ENCODE peak calls at places on chromosome 4, in four cellular contexts. One of them, this sample, is unnamed.

GRCh38 chr4:88841635-88842034 is 144.0 kb upstream of the NAP1L5 start:
- DNase-seq in K562: no peak
- DNase-seq in HepG2: no peak
- DNase-seq in GM12878: no peak
- DNase-seq in this sample: no peak

GRCh38 chr4:41135761-41136160 is 78.6 kb downstream of the APBB2 start:
- DNase-seq in HepG2: no peak
- DNase-seq in GM12878: no peak
- DNase-seq in K562: no peak
- DNase-seq in this sample: no peak

GRCh38 chr4:183173580-183174526 is 74.8 kb downstream of the WWC2 start:
- DNase-seq in HepG2: no peak
- DNase-seq in GM12878: no peak
- DNase-seq in K562: no peak
- DNase-seq in this sample: no peak

GRCh38 chr4:89193828-89194227 is 82.5 kb downstream of the TIGD2 start:
- DNase-seq in HepG2: no peak
- DNase-seq in K562: no peak
- DNase-seq in GM12878: no peak
- DNase-seq in this sample: no peak

GRCh38 chr4:76989391-76990061 is 40.0 kb downstream of the SEPTIN11 start:
- DNase-seq in K562: no peak
- DNase-seq in GM12878: no peak
- DNase-seq in HepG2: no peak
- DNase-seq in this sample: no peak

GRCh38 chr4:118968006-118968405 is 79.4 kb downstream of the SYNPO2 start:
- DNase-seq in K562: no peak
- DNase-seq in HepG2: no peak
- DNase-seq in GM12878: peak
- DNase-seq in this sample: peak

GRCh38 chr4:78057135-78057599 is at the start of gene FRAS1:
- DNase-seq in HepG2: peak
- DNase-seq in K562: no peak
- DNase-seq in GM12878: no peak
- DNase-seq in this sample: no peak

GRCh38 chr4:67933755-67934154 is 29.5 kb downstream of the TMPRSS11A start:
- DNase-seq in HepG2: no peak
- DNase-seq in K562: no peak
- DNase-seq in GM12878: no peak
- DNase-seq in this sample: no peak

GRCh38 chr4:72701987-72702819 is 133.2 kb upstream of the ADAMTS3 start:
- DNase-seq in HepG2: peak
- DNase-seq in K562: peak
- DNase-seq in GM12878: no peak
- DNase-seq in this sample: no peak

GRCh38 chr4:25486171-25486570 is 109.1 kb downstream of the ANAPC4 start:
- DNase-seq in K562: no peak
- DNase-seq in GM12878: no peak
- DNase-seq in HepG2: peak
- DNase-seq in this sample: no peak

GRCh38 chr4:149409186-149410056 is 406.2 kb downstream of the IQCM start:
- DNase-seq in K562: no peak
- DNase-seq in GM12878: no peak
- DNase-seq in HepG2: no peak
- DNase-seq in this sample: no peak

GRCh38 chr4:184755278-184755677 is 21.4 kb upstream of the CENPU start:
- DNase-seq in K562: no peak
- DNase-seq in HepG2: no peak
- DNase-seq in GM12878: no peak
- DNase-seq in this sample: no peak

GRCh38 chr4:176883681-176884418 is 91.1 kb upstream of the VEGFC start:
- DNase-seq in K562: no peak
- DNase-seq in HepG2: no peak
- DNase-seq in GM12878: no peak
- DNase-seq in this sample: no peak

GRCh38 chr4:148103647-148104355 is 338.4 kb downstream of the NR3C2 start:
- DNase-seq in K562: no peak
- DNase-seq in GM12878: no peak
- DNase-seq in HepG2: no peak
- DNase-seq in this sample: no peak

GRCh38 chr4:13087041-13087440 is 397.1 kb downstream of the RAB28 start:
- DNase-seq in GM12878: no peak
- DNase-seq in HepG2: no peak
- DNase-seq in K562: no peak
- DNase-seq in this sample: no peak

GRCh38 chr4:56757270-56757746 is 64.2 kb downstream of the SPINK2 start:
- DNase-seq in HepG2: no peak
- DNase-seq in GM12878: no peak
- DNase-seq in K562: no peak
- DNase-seq in this sample: no peak

GRCh38 chr4:56234098-56234497 is 153.2 kb downstream of the AASDH start:
- DNase-seq in K562: no peak
- DNase-seq in GM12878: no peak
- DNase-seq in HepG2: no peak
- DNase-seq in this sample: no peak

GRCh38 chr4:95304898-95305297 is 243.9 kb downstream of the UNC5C start:
- DNase-seq in HepG2: no peak
- DNase-seq in GM12878: no peak
- DNase-seq in K562: no peak
- DNase-seq in this sample: no peak

GRCh38 chr4:13386405-13387107 is 97.6 kb downstream of the RAB28 start:
- DNase-seq in K562: no peak
- DNase-seq in HepG2: no peak
- DNase-seq in GM12878: peak
- DNase-seq in this sample: no peak

GRCh38 chr4:138919094-138919936 is 96.3 kb upstream of the NOCT start:
- DNase-seq in HepG2: peak
- DNase-seq in GM12878: peak
- DNase-seq in K562: peak
- DNase-seq in this sample: no peak

GRCh38 chr4:172726001-172726423 is 442.6 kb upstream of the GALNT7 start:
- DNase-seq in K562: no peak
- DNase-seq in GM12878: no peak
- DNase-seq in HepG2: peak
- DNase-seq in this sample: no peak

GRCh38 chr4:163110442-163110841 is 56.2 kb downstream of the NAF1 start:
- DNase-seq in K562: no peak
- DNase-seq in HepG2: no peak
- DNase-seq in GM12878: no peak
- DNase-seq in this sample: no peak

GRCh38 chr4:5791654-5792053 is 80.7 kb downstream of the EVC start:
- DNase-seq in HepG2: no peak
- DNase-seq in GM12878: no peak
- DNase-seq in K562: no peak
- DNase-seq in this sample: no peak

GRCh38 chr4:185283723-185284122 is 74.3 kb downstream of the SNX25 start:
- DNase-seq in K562: no peak
- DNase-seq in HepG2: no peak
- DNase-seq in GM12878: no peak
- DNase-seq in this sample: no peak

GRCh38 chr4:6372649-6373525 is 99.5 kb downstream of the PPP2R2C start:
- DNase-seq in HepG2: peak
- DNase-seq in GM12878: peak
- DNase-seq in K562: peak
- DNase-seq in this sample: no peak

GRCh38 chr4:89868999-89869589 is 25.6 kb upstream of the MMRN1 start:
- DNase-seq in GM12878: no peak
- DNase-seq in K562: no peak
- DNase-seq in HepG2: no peak
- DNase-seq in this sample: no peak

GRCh38 chr4:17511041-17511949 is 595 bp downstream of the QDPR start:
- DNase-seq in GM12878: no peak
- DNase-seq in HepG2: peak
- DNase-seq in K562: peak
- DNase-seq in this sample: peak

GRCh38 chr4:110472583-110473329 is 3.2 kb upstream of the ENPEP start:
- DNase-seq in HepG2: no peak
- DNase-seq in K562: no peak
- DNase-seq in GM12878: no peak
- DNase-seq in this sample: no peak

GRCh38 chr4:8819421-8820177 is 52.0 kb downstream of the HMX1 start:
- DNase-seq in K562: no peak
- DNase-seq in HepG2: no peak
- DNase-seq in GM12878: no peak
- DNase-seq in this sample: no peak

GRCh38 chr4:172134536-172134935 is 321.3 kb downstream of the GALNTL6 start:
- DNase-seq in GM12878: no peak
- DNase-seq in HepG2: no peak
- DNase-seq in K562: no peak
- DNase-seq in this sample: no peak

GRCh38 chr4:136864580-136865185 is 667.6 kb downstream of the PCDH18 start:
- DNase-seq in K562: peak
- DNase-seq in HepG2: peak
- DNase-seq in GM12878: peak
- DNase-seq in this sample: no peak

GRCh38 chr4:67687639-67688038 is 13.3 kb downstream of the UBA6 start:
- DNase-seq in GM12878: no peak
- DNase-seq in K562: no peak
- DNase-seq in HepG2: no peak
- DNase-seq in this sample: no peak

GRCh38 chr4:148054275-148054674 is 322.4 kb downstream of the ARHGAP10 start:
- DNase-seq in K562: no peak
- DNase-seq in HepG2: no peak
- DNase-seq in GM12878: no peak
- DNase-seq in this sample: no peak

DNA sequence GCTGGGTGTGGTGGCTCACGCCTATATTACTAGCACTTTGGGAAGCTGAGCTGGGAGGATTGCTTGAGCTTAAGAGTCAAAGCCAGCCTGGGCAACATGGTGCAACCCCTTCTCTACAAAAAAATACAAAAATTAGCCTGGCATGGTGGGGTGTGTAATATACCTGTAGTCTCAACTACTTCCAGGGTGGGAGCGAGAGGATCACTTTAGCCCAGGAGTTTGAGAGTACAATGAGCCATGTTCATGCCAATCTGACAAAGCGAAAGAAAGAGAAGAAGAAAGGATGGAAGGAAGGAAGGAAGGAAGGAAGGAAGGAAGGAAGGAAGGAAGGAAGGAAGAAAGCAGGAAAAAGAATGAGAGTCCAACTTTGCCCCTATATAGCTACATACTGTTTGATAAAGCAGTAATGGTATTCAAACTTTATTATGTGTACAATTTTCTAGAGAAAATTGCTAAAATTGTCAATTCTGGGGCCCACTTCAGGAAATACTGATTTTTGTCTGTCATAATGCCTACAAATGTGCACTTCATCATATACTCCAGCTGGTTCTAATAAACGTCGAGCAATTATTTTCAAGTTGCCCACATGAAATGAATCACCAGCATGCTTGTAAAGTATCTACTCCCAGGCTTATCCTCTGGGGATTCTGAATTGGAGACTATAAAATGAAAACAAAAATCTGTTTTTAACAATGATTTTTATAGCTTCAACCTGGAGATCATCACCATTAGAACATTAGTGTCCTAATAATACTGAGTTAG is 132.3 kb downstream of the NDST4 start:
- DNase-seq in GM12878: no peak
- DNase-seq in K562: no peak
- DNase-seq in HepG2: no peak
- DNase-seq in this sample: no peak
- TF ChIP-seq POLR2AphosphoS5 in GM12878: no peak
- TF ChIP-seq POLR2AphosphoS5 in K562: no peak
- TF ChIP-seq POLR2AphosphoS5 in HepG2: no peak
- TF ChIP-seq POLR2AphosphoS5 in this sample: no peak

DNA sequence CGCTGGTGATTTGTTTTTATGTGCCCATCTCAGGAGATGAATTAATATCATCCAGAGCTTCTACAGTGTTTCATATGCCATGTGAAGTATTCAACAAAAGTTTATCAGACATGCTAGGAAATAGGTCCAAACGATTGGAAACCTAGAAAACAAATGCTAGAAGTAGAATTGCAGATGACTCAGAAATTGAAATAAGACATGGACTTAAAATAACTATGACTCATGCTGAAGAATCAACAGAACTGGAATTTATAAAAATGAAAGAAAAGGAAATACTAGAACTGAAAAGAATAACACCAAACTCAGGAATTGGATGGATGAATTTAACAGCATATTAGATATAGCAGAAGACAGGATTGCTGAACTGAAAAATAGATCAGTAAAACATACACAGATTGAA is 172.7 kb upstream of the GIMD1 start:
- DNase-seq in GM12878: no peak
- DNase-seq in HepG2: no peak
- DNase-seq in K562: no peak
- DNase-seq in this sample: no peak
- TF ChIP-seq HDAC6 in GM12878: no peak
- TF ChIP-seq HDAC6 in HepG2: no peak
- TF ChIP-seq HDAC6 in K562: no peak
- TF ChIP-seq HDAC6 in this sample: no peak

DNA sequence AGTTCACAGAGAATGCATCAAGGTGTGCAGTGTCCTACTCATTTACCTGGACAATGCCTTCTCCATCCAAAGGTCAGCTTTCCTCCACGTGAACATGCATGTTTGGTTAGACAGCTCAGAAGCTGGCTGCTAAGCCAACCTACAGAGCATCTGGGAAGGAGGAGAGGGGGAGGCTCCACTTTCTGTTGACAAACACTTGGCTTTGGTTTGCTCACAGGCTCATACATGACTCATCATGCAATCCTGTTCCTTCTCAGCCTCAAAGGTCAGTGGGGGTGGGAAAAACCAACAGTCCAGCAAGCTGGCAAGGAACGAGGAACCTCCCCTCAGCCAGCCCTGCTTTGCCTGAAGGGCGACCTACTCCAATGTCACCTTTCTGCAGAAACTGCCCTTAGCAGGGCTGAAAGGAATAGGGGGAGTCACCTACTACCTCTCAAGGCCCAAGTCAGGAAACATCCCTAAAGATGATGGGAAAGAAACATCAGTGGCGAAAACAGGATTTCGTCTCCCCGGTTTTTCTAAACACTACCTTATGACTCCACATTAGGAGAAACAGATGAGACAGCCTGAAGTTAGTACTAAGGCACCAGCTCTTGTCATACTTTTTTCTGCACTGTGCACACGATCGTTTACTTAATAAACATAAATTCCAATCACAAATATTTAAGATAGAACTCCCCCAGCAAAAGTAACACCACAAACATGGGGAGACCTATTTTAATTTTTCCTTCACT is 37.9 kb downstream of the RELL1 start:
- DNase-seq in HepG2: peak
- DNase-seq in GM12878: no peak
- DNase-seq in K562: peak
- DNase-seq in this sample: no peak
- TF ChIP-seq POLR2AphosphoS5 in HepG2: no peak
- TF ChIP-seq POLR2AphosphoS5 in GM12878: no peak
- TF ChIP-seq POLR2AphosphoS5 in K562: no peak
- TF ChIP-seq POLR2AphosphoS5 in this sample: no peak

GRCh38 chr4:69089388-69089787 is 6.9 kb upstream of the UGT2B7 start:
- DNase-seq in K562: no peak
- DNase-seq in GM12878: no peak
- DNase-seq in HepG2: no peak
- DNase-seq in this sample: no peak

GRCh38 chr4:69092980-69093568 is 3.2 kb upstream of the UGT2B7 start:
- DNase-seq in K562: no peak
- DNase-seq in HepG2: no peak
- DNase-seq in GM12878: no peak
- DNase-seq in this sample: no peak

GRCh38 chr4:69095301-69095731 is 958 bp upstream of the UGT2B7 start:
- DNase-seq in GM12878: no peak
- DNase-seq in K562: no peak
- DNase-seq in HepG2: peak
- DNase-seq in this sample: no peak

GRCh38 chr4:69093681-69094080 is 2.6 kb upstream of the UGT2B7 start:
- DNase-seq in GM12878: no peak
- DNase-seq in K562: no peak
- DNase-seq in HepG2: no peak
- DNase-seq in this sample: no peak

GRCh38 chr4:69092190-69092589 is 4.1 kb upstream of the UGT2B7 start:
- DNase-seq in HepG2: no peak
- DNase-seq in GM12878: no peak
- DNase-seq in K562: no peak
- DNase-seq in this sample: no peak
- TF ChIP-seq HDAC6 in HepG2: no peak
- TF ChIP-seq HDAC6 in GM12878: no peak
- TF ChIP-seq HDAC6 in K562: no peak
- TF ChIP-seq HDAC6 in this sample: no peak

This sample was measured in H1.